ENCODE peak calls at places on chromosomes 11 and 22, in seven cellular contexts. One of them, this sample, is unnamed.

GRCh38 chr11:129625930-129626329 is 189.7 kb upstream of the TMEM45B start:
- DNase-seq in mesendoderm: no peak
- DNase-seq in H9: no peak
- DNase-seq in IMR-90: no peak
- DNase-seq in H1: no peak
- DNase-seq in neuronal stem cell: no peak
- DNase-seq in trophoblast cell: peak; percentile 46
- DNase-seq in this sample: no peak

GRCh38 chr11:117875397-117876048 is 935 bp downstream of the FXYD6 start:
- DNase-seq in mesendoderm: peak; percentile 77
- DNase-seq in H9: no peak
- DNase-seq in IMR-90: no peak
- DNase-seq in H1: peak; percentile 59
- DNase-seq in neuronal stem cell: no peak
- DNase-seq in trophoblast cell: no peak
- DNase-seq in this sample: peak; percentile 29

GRCh38 chr11:124891390-124891861 is 6.2 kb downstream of the ROBO4 start:
- DNase-seq in mesendoderm: peak; percentile 67
- DNase-seq in H9: peak; percentile 77
- DNase-seq in IMR-90: no peak
- DNase-seq in H1: peak; percentile 51
- DNase-seq in neuronal stem cell: no peak
- DNase-seq in trophoblast cell: no peak
- DNase-seq in this sample: no peak

GRCh38 chr22:19114984-19115552 is 7.1 kb downstream of the DGCR2 start:
- DNase-seq in mesendoderm: no peak
- DNase-seq in H9: no peak
- DNase-seq in IMR-90: no peak
- DNase-seq in H1: no peak
- DNase-seq in neuronal stem cell: no peak
- DNase-seq in trophoblast cell: no peak
- DNase-seq in this sample: no peak

GRCh38 chr22:39800790-39801540 is 92.6 kb downstream of the ENTHD1 start:
- DNase-seq in mesendoderm: peak; percentile 71
- DNase-seq in H9: no peak
- DNase-seq in IMR-90: no peak
- DNase-seq in H1: no peak
- DNase-seq in neuronal stem cell: no peak
- DNase-seq in trophoblast cell: no peak
- DNase-seq in this sample: no peak

GRCh38 chr11:132685174-132685611 is 847.1 kb downstream of the OPCML start:
- DNase-seq in mesendoderm: no peak
- DNase-seq in H9: no peak
- DNase-seq in IMR-90: peak; percentile 62
- DNase-seq in H1: no peak
- DNase-seq in neuronal stem cell: no peak
- DNase-seq in trophoblast cell: no peak
- DNase-seq in this sample: peak; percentile 92

GRCh38 chr11:4522339-4522738 is 22.7 kb upstream of the OR52M1 start:
- DNase-seq in mesendoderm: no peak
- DNase-seq in H9: no peak
- DNase-seq in IMR-90: no peak
- DNase-seq in H1: no peak
- DNase-seq in neuronal stem cell: no peak
- DNase-seq in trophoblast cell: no peak
- DNase-seq in this sample: no peak

GRCh38 chr11:11211186-11211585 is 141.9 kb downstream of the CSNK2A3 start:
- DNase-seq in mesendoderm: no peak
- DNase-seq in H9: no peak
- DNase-seq in IMR-90: no peak
- DNase-seq in H1: no peak
- DNase-seq in neuronal stem cell: no peak
- DNase-seq in trophoblast cell: no peak
- DNase-seq in this sample: no peak

GRCh38 chr22:17371446-17371845 is 2.2 kb downstream of the CECR2 start:
- DNase-seq in mesendoderm: no peak
- DNase-seq in H9: no peak
- DNase-seq in IMR-90: no peak
- DNase-seq in H1: no peak
- DNase-seq in neuronal stem cell: no peak
- DNase-seq in trophoblast cell: no peak
- DNase-seq in this sample: no peak

GRCh38 chr11:78420796-78421209 is 3.2 kb upstream of the GAB2 start:
- DNase-seq in mesendoderm: no peak
- DNase-seq in H9: no peak
- DNase-seq in IMR-90: peak; percentile 85
- DNase-seq in H1: no peak
- DNase-seq in neuronal stem cell: no peak
- DNase-seq in trophoblast cell: peak; percentile 27
- DNase-seq in this sample: peak; percentile 55

GRCh38 chr11:104076455-104076854 is 40.0 kb downstream of the DDI1 start:
- DNase-seq in mesendoderm: no peak
- DNase-seq in H9: no peak
- DNase-seq in IMR-90: no peak
- DNase-seq in H1: no peak
- DNase-seq in neuronal stem cell: no peak
- DNase-seq in trophoblast cell: no peak
- DNase-seq in this sample: no peak

GRCh38 chr11:127895776-127896175 is 691.6 kb downstream of the ETS1 start:
- DNase-seq in mesendoderm: no peak
- DNase-seq in H9: no peak
- DNase-seq in IMR-90: no peak
- DNase-seq in H1: no peak
- DNase-seq in neuronal stem cell: no peak
- DNase-seq in trophoblast cell: no peak
- DNase-seq in this sample: no peak

GRCh38 chr11:128336203-128336602 is 251.2 kb downstream of the ETS1 start:
- DNase-seq in mesendoderm: peak; percentile 27
- DNase-seq in H9: no peak
- DNase-seq in IMR-90: peak; percentile 82
- DNase-seq in H1: no peak
- DNase-seq in neuronal stem cell: no peak
- DNase-seq in trophoblast cell: peak; percentile 22
- DNase-seq in this sample: peak; percentile 82

GRCh38 chr11:125074511-125075241 is 11.6 kb downstream of the SLC37A2 start:
- DNase-seq in mesendoderm: peak; percentile 71
- DNase-seq in H9: peak; percentile 29
- DNase-seq in IMR-90: no peak
- DNase-seq in H1: no peak
- DNase-seq in neuronal stem cell: no peak
- DNase-seq in trophoblast cell: no peak
- DNase-seq in this sample: no peak

GRCh38 chr11:100817620-100818019 is 130.5 kb downstream of the ARHGAP42 start:
- DNase-seq in mesendoderm: peak; percentile 68
- DNase-seq in H9: no peak
- DNase-seq in IMR-90: no peak
- DNase-seq in H1: no peak
- DNase-seq in neuronal stem cell: no peak
- DNase-seq in trophoblast cell: no peak
- DNase-seq in this sample: no peak

GRCh38 chr11:14764899-14765527 is 121.4 kb downstream of the PDE3B start:
- DNase-seq in mesendoderm: no peak
- DNase-seq in H9: no peak
- DNase-seq in IMR-90: peak; percentile 3
- DNase-seq in H1: no peak
- DNase-seq in neuronal stem cell: no peak
- DNase-seq in trophoblast cell: no peak
- DNase-seq in this sample: peak; percentile 52

GRCh38 chr22:23102776-23103175 is 32.5 kb downstream of the GNAZ start:
- DNase-seq in mesendoderm: no peak
- DNase-seq in H9: no peak
- DNase-seq in IMR-90: no peak
- DNase-seq in H1: no peak
- DNase-seq in neuronal stem cell: no peak
- DNase-seq in trophoblast cell: no peak
- DNase-seq in this sample: no peak

GRCh38 chr22:31969789-31970489 is 25.6 kb downstream of the YWHAH start:
- DNase-seq in mesendoderm: peak; percentile 93
- DNase-seq in H9: peak; percentile 93
- DNase-seq in IMR-90: peak; percentile 66
- DNase-seq in H1: peak; percentile 83
- DNase-seq in neuronal stem cell: peak; percentile 63
- DNase-seq in trophoblast cell: peak; percentile 72
- DNase-seq in this sample: peak; percentile 59

GRCh38 chr11:1920128-1920908 is 815 bp downstream of the TNNT3 start:
- DNase-seq in mesendoderm: no peak
- DNase-seq in H9: no peak
- DNase-seq in IMR-90: no peak
- DNase-seq in H1: no peak
- DNase-seq in neuronal stem cell: no peak
- DNase-seq in trophoblast cell: no peak
- DNase-seq in this sample: no peak

GRCh38 chr11:130168105-130168504 is 8.5 kb downstream of the ST14 start:
- DNase-seq in mesendoderm: no peak
- DNase-seq in H9: no peak
- DNase-seq in IMR-90: peak; percentile 88
- DNase-seq in H1: no peak
- DNase-seq in neuronal stem cell: no peak
- DNase-seq in trophoblast cell: no peak
- DNase-seq in this sample: no peak

GRCh38 chr11:86818466-86819282 is 18.3 kb downstream of the PRSS23 start:
- DNase-seq in mesendoderm: peak; percentile 83
- DNase-seq in H9: no peak
- DNase-seq in IMR-90: peak; percentile 81
- DNase-seq in H1: no peak
- DNase-seq in neuronal stem cell: no peak
- DNase-seq in trophoblast cell: peak; percentile 26
- DNase-seq in this sample: peak; percentile 83

DNA sequence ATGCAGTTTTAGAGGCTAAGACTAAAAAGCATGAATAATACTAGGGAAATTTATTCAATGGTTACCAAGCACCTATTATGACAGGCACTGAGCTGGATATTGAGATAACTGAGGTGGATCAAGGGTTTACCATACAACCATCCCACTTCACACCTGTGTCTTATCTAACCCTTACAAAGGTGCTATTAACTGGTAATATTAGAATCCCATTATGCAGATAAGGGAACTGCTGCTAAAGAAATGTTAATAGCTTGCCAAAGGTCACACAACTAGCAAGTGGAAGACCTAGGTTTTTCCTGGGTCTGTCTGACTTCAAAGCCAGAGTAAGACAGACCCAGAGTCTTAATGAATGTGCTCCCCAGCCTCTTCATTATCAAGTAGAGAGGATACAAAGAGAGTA is 21.1 kb upstream of the VSTM5 start:
- DNase-seq in mesendoderm: peak; percentile 86
- DNase-seq in H9: no peak
- DNase-seq in IMR-90: no peak
- DNase-seq in H1: no peak
- DNase-seq in neuronal stem cell: no peak
- DNase-seq in trophoblast cell: no peak
- DNase-seq in this sample: no peak
- H2AK5ac ChIP-seq in mesendoderm: no peak overlapping the region
- H2AK5ac ChIP-seq in H9: no peak overlapping the region
- H2AK5ac ChIP-seq in IMR-90: no peak overlapping the region
- H2AK5ac ChIP-seq in H1: no peak overlapping the region
- H2AK5ac ChIP-seq in neuronal stem cell: no peak overlapping the region
- H2AK5ac ChIP-seq in trophoblast cell: no peak overlapping the region
- H2AK5ac ChIP-seq in this sample: no peak overlapping the region

GRCh38 chr11:6745465-6746015 is 26.2 kb downstream of the OR2AG2 start:
- DNase-seq in mesendoderm: no peak
- DNase-seq in H9: no peak
- DNase-seq in IMR-90: no peak
- DNase-seq in H1: no peak
- DNase-seq in neuronal stem cell: no peak
- DNase-seq in trophoblast cell: no peak
- DNase-seq in this sample: no peak
- H3K4me2 ChIP-seq in mesendoderm: no peak overlapping the region
- H3K4me2 ChIP-seq in H9: no peak overlapping the region
- H3K4me2 ChIP-seq in IMR-90: no peak overlapping the region
- H3K4me2 ChIP-seq in H1: no peak overlapping the region
- H3K4me2 ChIP-seq in neuronal stem cell: no peak overlapping the region
- H3K4me2 ChIP-seq in trophoblast cell: no peak overlapping the region
- H3K4me2 ChIP-seq in this sample: no peak overlapping the region

DNA sequence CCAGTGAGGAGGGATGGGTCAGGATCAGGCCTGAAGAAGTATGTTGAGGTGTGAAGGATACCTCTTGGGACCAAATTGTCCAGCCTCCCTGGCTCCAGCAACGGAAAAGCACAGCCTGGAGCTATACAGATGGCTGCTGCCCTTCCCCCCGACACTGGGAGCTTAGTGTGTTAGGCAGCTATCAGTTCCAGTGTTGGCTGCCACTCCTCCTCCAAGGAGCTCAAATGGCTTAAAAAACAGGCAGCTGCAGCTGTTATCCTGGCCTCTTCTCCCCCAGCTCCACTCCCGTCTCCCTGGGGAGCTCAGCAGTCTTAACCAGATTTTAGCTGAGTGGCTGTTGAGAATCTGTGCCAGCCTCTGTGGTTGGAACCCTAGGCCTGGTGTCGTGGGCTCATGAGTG is 225.0 kb downstream of the JRKL start:
- DNase-seq in mesendoderm: peak; percentile 36
- DNase-seq in H9: no peak
- DNase-seq in IMR-90: no peak
- DNase-seq in H1: no peak
- DNase-seq in neuronal stem cell: no peak
- DNase-seq in trophoblast cell: no peak
- DNase-seq in this sample: no peak
- H2AK5ac ChIP-seq in mesendoderm: no peak overlapping the region
- H2AK5ac ChIP-seq in H9: no peak overlapping the region
- H2AK5ac ChIP-seq in IMR-90: no peak overlapping the region
- H2AK5ac ChIP-seq in H1: no peak overlapping the region
- H2AK5ac ChIP-seq in neuronal stem cell: peak overlapping the region; percentile 60
- H2AK5ac ChIP-seq in trophoblast cell: no peak overlapping the region
- H2AK5ac ChIP-seq in this sample: no peak overlapping the region

GRCh38 chr11:76524461-76524860 is 79.6 kb downstream of the EMSY start:
- DNase-seq in mesendoderm: no peak
- DNase-seq in H9: no peak
- DNase-seq in IMR-90: peak; percentile 54
- DNase-seq in H1: no peak
- DNase-seq in neuronal stem cell: no peak
- DNase-seq in trophoblast cell: no peak
- DNase-seq in this sample: no peak
- H3K4me2 ChIP-seq in mesendoderm: no peak overlapping the region
- H3K4me2 ChIP-seq in H9: no peak overlapping the region
- H3K4me2 ChIP-seq in IMR-90: no peak overlapping the region
- H3K4me2 ChIP-seq in H1: no peak overlapping the region
- H3K4me2 ChIP-seq in neuronal stem cell: no peak overlapping the region
- H3K4me2 ChIP-seq in trophoblast cell: no peak overlapping the region
- H3K4me2 ChIP-seq in this sample: no peak overlapping the region

DNA sequence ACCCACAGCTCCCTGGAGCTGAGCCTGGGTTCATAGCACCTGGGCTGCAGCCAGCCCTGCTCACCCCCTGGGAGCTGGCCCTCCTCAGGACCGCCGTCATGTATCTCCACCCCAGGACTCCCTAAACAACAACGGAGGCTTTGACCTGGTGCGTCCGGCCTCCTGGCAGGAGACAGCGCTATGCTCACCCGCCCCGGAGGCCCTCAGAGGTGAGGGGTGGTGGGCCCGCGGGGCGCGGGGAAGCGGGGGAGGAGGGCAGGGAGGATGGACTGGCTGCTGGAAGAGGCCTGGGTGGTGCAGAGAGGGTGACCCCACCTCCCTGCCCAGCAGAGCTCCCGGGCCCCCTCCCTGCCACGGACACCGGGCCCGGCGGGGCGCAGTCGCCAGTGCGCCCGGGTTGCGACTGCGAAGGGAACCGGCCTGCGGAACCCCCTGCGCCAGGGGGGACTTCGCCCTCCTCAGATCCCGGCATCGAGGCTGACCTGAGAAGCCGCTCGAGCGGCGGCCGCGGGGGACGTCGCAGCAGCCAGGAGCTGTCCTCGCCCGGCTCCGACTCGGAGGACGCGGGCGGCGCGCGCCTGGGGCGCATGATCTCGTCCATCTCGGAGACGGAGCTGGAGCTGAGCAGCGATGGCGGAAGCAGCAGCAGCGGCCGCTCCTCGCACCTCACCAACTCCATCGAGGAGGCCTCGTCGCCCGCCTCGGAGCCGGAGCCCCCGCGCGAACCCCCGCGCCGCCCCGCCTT is 3.1 kb downstream of the MAPK8IP2 start:
- DNase-seq in mesendoderm: no peak
- DNase-seq in H9: no peak
- DNase-seq in IMR-90: no peak
- DNase-seq in H1: no peak
- DNase-seq in neuronal stem cell: no peak
- DNase-seq in trophoblast cell: no peak
- DNase-seq in this sample: no peak
- H2AK5ac ChIP-seq in mesendoderm: no peak overlapping the region
- H2AK5ac ChIP-seq in H9: no peak overlapping the region
- H2AK5ac ChIP-seq in IMR-90: no peak overlapping the region
- H2AK5ac ChIP-seq in H1: no peak overlapping the region
- H2AK5ac ChIP-seq in neuronal stem cell: no peak overlapping the region
- H2AK5ac ChIP-seq in trophoblast cell: no peak overlapping the region
- H2AK5ac ChIP-seq in this sample: no peak overlapping the region